ENCODE peak calls at places on chromosome 7, in six cellular contexts. S, U, Q, Z, O and F are unnamed samples.

GRCh38 chr7:41656357-41656756 is 46.5 kb downstream of the INHBA start:
- DNase-seq in S (no peak), U (no peak), Q (no peak), Z (no peak), O (no peak), F (no peak)

GRCh38 chr7:153567426-153567825 is 484.8 kb upstream of the DPP6 start:
- DNase-seq in S (peak), U (no peak), Q (no peak), Z (no peak), O (peak), F (no peak)

GRCh38 chr7:47380325-47381131 is 201.4 kb downstream of the TNS3 start:
- DNase-seq in S (no peak), U (peak), Q (peak), Z (no peak), O (no peak), F (no peak)

GRCh38 chr7:148260605-148261004 is 330.0 kb upstream of the C7orf33 start:
- DNase-seq in S (no peak), U (no peak), Q (no peak), Z (no peak), O (no peak), F (no peak)

GRCh38 chr7:144785491-144785890 is 50.4 kb downstream of the TPK1 start:
- DNase-seq in S (no peak), U (no peak), Q (no peak), Z (no peak), O (no peak), F (no peak)

GRCh38 chr7:47931005-47931787 is 17.1 kb downstream of the PKD1L1 start:
- DNase-seq in S (no peak), U (no peak), Q (no peak), Z (no peak), O (no peak), F (no peak)

GRCh38 chr7:7970113-7970619 is 1.6 kb downstream of the GLCCI1 start:
- DNase-seq in S (no peak), U (no peak), Q (peak), Z (no peak), O (no peak), F (no peak)

GRCh38 chr7:82050134-82050533 is 280.3 kb upstream of the HGF start:
- DNase-seq in S (no peak), U (no peak), Q (no peak), Z (peak), O (no peak), F (no peak)

GRCh38 chr7:155252388-155252957 is 45.2 kb upstream of the INSIG1 start:
- DNase-seq in S (no peak), U (no peak), Q (no peak), Z (no peak), O (no peak), F (no peak)
- TF ChIP-seq CTCF in S (no peak), U (no peak), Q (no peak), Z (no peak), O (no peak), F (no peak)

GRCh38 chr7:155831807-155832524 is 19.7 kb upstream of the SHH start:
- DNase-seq in S (no peak), U (no peak), Q (no peak), Z (no peak), O (no peak), F (no peak)
- H3K4me3 ChIP-seq in S (no peak), U (no peak), Q (no peak), Z (no peak), O (no peak), F (no peak)

GRCh38 chr7:35241884-35242283 is 12.0 kb downstream of the TBX20 start:
- DNase-seq in S (no peak), U (no peak), Q (peak), Z (peak), O (no peak), F (no peak)
- TF ChIP-seq CTCF in S (no peak), U (no peak), Q (peak), Z (peak), O (peak), F (no peak)

GRCh38 chr7:150799156-150799555 is 1.0 kb downstream of the TMEM176B start:
- DNase-seq in S (no peak), U (no peak), Q (no peak), Z (no peak), O (no peak), F (no peak)
- H3K4me3 ChIP-seq in S (peak), U (peak), Q (no peak), Z (no peak), O (peak), F (peak)

GRCh38 chr7:27382307-27382706 is 139.7 kb downstream of the EVX1 start:
- DNase-seq in S (no peak), U (no peak), Q (no peak), Z (no peak), O (no peak), F (no peak)

GRCh38 chr7:27375958-27376357 is 133.4 kb downstream of the EVX1 start:
- DNase-seq in S (no peak), U (no peak), Q (peak), Z (no peak), O (no peak), F (no peak)

GRCh38 chr7:27374958-27375841 is 132.6 kb downstream of the EVX1 start:
- DNase-seq in S (no peak), U (no peak), Q (no peak), Z (no peak), O (no peak), F (no peak)

DNA sequence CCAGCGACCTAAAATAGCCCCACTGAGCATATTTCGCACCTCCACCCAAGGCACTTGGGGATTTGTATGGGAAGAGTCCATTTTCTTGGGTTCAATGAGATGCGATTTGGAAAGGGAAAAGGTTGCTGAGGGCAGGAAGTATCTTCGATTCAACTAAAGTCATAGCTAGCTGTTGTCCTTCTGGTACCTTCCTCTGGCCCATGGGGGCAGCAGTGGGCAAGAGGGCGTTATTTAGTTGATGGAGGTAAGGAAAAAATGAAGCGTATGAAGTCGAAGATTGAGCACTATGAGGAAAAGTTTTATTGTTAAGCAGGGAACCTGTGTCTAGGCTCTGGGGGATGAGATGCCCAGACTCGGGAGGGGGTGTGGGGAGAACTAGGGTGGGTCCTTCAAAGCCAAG is 135.4 kb downstream of the EVX1 start:
- DNase-seq in S (no peak), U (no peak), Q (no peak), Z (no peak), O (no peak), F (no peak)
- TF ChIP-seq CTCF in S (no peak), U (no peak), Q (peak), Z (peak), O (no peak), F (no peak)

GRCh38 chr7:104206841-104207240 is 972 bp downstream of the ORC5 start:
- DNase-seq in S (no peak), U (no peak), Q (no peak), Z (no peak), O (no peak), F (no peak)
- H3K4me3 ChIP-seq in S (peak), U (peak), Q (peak), Z (peak), O (peak), F (peak)

GRCh38 chr7:132393789-132394261 is 182.4 kb downstream of the PLXNA4 start:
- DNase-seq in S (peak), U (no peak), Q (no peak), Z (no peak), O (peak), F (no peak)

GRCh38 chr7:132395375-132395774 is 180.9 kb downstream of the PLXNA4 start:
- DNase-seq in S (no peak), U (no peak), Q (no peak), Z (no peak), O (no peak), F (no peak)

GRCh38 chr7:132392713-132393112 is 183.6 kb downstream of the PLXNA4 start:
- DNase-seq in S (no peak), U (no peak), Q (no peak), Z (no peak), O (no peak), F (no peak)

GRCh38 chr7:132390705-132391104 is 185.6 kb downstream of the PLXNA4 start:
- DNase-seq in S (no peak), U (no peak), Q (no peak), Z (no peak), O (no peak), F (no peak)

GRCh38 chr7:132394283-132395003 is 181.8 kb downstream of the PLXNA4 start:
- DNase-seq in S (no peak), U (no peak), Q (no peak), Z (no peak), O (no peak), F (no peak)
- TF ChIP-seq CTCF in S (peak), U (peak), Q (peak), Z (no peak), O (peak), F (no peak)